ENCODE peak calls at places on chromosomes 5 and 9, in ten cellular contexts. One of them, this sample, is unnamed.

GRCh38 chr9:100525563-100525962 is 52.3 kb upstream of the CAVIN4 start:
- DNase-seq in activated CD8-positive, alpha-beta T cell treated with anti-CD3 and anti-CD28 coated beads for 36 hours: no peak
- DNase-seq in WERI-Rb-1: no peak
- DNase-seq in neural progenitor cell: no peak
- DNase-seq in heart right ventricle: no peak
- DNase-seq in K562: peak; percentile 30
- DNase-seq in bronchial epithelial cell: peak; percentile 5
- DNase-seq in sigmoid colon: no peak
- DNase-seq in tibial artery: no peak
- DNase-seq in DND-41: no peak
- DNase-seq in this sample: no peak

GRCh38 chr9:81623778-81624177 is 65.6 kb downstream of the TLE1 start:
- DNase-seq in heart right ventricle: no peak
- DNase-seq in tibial artery: no peak
- DNase-seq in K562: no peak
- DNase-seq in DND-41: no peak
- DNase-seq in bronchial epithelial cell: no peak
- DNase-seq in activated CD8-positive, alpha-beta T cell treated with anti-CD3 and anti-CD28 coated beads for 36 hours: no peak
- DNase-seq in sigmoid colon: no peak
- DNase-seq in neural progenitor cell: no peak
- DNase-seq in WERI-Rb-1: no peak
- DNase-seq in this sample: no peak

GRCh38 chr9:119898316-119898715 is 529.1 kb upstream of the BRINP1 start:
- DNase-seq in bronchial epithelial cell: no peak
- DNase-seq in K562: no peak
- DNase-seq in WERI-Rb-1: no peak
- DNase-seq in activated CD8-positive, alpha-beta T cell treated with anti-CD3 and anti-CD28 coated beads for 36 hours: no peak
- DNase-seq in neural progenitor cell: no peak
- DNase-seq in DND-41: no peak
- DNase-seq in heart right ventricle: no peak
- DNase-seq in sigmoid colon: no peak
- DNase-seq in tibial artery: no peak
- DNase-seq in this sample: no peak

GRCh38 chr9:18675973-18676372 is 202.0 kb downstream of the ADAMTSL1 start:
- DNase-seq in activated CD8-positive, alpha-beta T cell treated with anti-CD3 and anti-CD28 coated beads for 36 hours: no peak
- DNase-seq in heart right ventricle: no peak
- DNase-seq in DND-41: no peak
- DNase-seq in sigmoid colon: no peak
- DNase-seq in bronchial epithelial cell: no peak
- DNase-seq in neural progenitor cell: no peak
- DNase-seq in K562: no peak
- DNase-seq in WERI-Rb-1: no peak
- DNase-seq in tibial artery: no peak
- DNase-seq in this sample: no peak

GRCh38 chr5:73236541-73237128 is 63.6 kb downstream of the TMEM174 start:
- DNase-seq in sigmoid colon: no peak
- DNase-seq in neural progenitor cell: no peak
- DNase-seq in activated CD8-positive, alpha-beta T cell treated with anti-CD3 and anti-CD28 coated beads for 36 hours: no peak
- DNase-seq in heart right ventricle: no peak
- DNase-seq in DND-41: no peak
- DNase-seq in WERI-Rb-1: no peak
- DNase-seq in bronchial epithelial cell: peak; percentile 96
- DNase-seq in tibial artery: no peak
- DNase-seq in K562: no peak
- DNase-seq in this sample: no peak

GRCh38 chr5:17184596-17184995 is 32.8 kb upstream of the BASP1 start:
- DNase-seq in bronchial epithelial cell: no peak
- DNase-seq in WERI-Rb-1: peak; percentile 41
- DNase-seq in heart right ventricle: no peak
- DNase-seq in DND-41: no peak
- DNase-seq in K562: no peak
- DNase-seq in tibial artery: no peak
- DNase-seq in sigmoid colon: no peak
- DNase-seq in activated CD8-positive, alpha-beta T cell treated with anti-CD3 and anti-CD28 coated beads for 36 hours: no peak
- DNase-seq in neural progenitor cell: no peak
- DNase-seq in this sample: no peak

GRCh38 chr9:97398999-97399758 is 12.7 kb upstream of the TDRD7 start:
- DNase-seq in neural progenitor cell: peak; percentile 76
- DNase-seq in WERI-Rb-1: peak; percentile 81
- DNase-seq in bronchial epithelial cell: peak; percentile 89
- DNase-seq in DND-41: peak; percentile 54
- DNase-seq in K562: peak; percentile 74
- DNase-seq in sigmoid colon: no peak
- DNase-seq in heart right ventricle: peak; percentile 18
- DNase-seq in tibial artery: no peak
- DNase-seq in activated CD8-positive, alpha-beta T cell treated with anti-CD3 and anti-CD28 coated beads for 36 hours: peak; percentile 80
- DNase-seq in this sample: peak; percentile 78

GRCh38 chr5:58281189-58281588 is 178.7 kb downstream of the PLK2 start:
- DNase-seq in tibial artery: no peak
- DNase-seq in bronchial epithelial cell: peak; percentile 72
- DNase-seq in DND-41: no peak
- DNase-seq in K562: no peak
- DNase-seq in neural progenitor cell: no peak
- DNase-seq in sigmoid colon: no peak
- DNase-seq in activated CD8-positive, alpha-beta T cell treated with anti-CD3 and anti-CD28 coated beads for 36 hours: no peak
- DNase-seq in WERI-Rb-1: no peak
- DNase-seq in heart right ventricle: no peak
- DNase-seq in this sample: no peak

GRCh38 chr9:37730256-37730655 is 23.3 kb upstream of the TRMT10B start:
- DNase-seq in neural progenitor cell: no peak
- DNase-seq in activated CD8-positive, alpha-beta T cell treated with anti-CD3 and anti-CD28 coated beads for 36 hours: no peak
- DNase-seq in sigmoid colon: no peak
- DNase-seq in DND-41: no peak
- DNase-seq in WERI-Rb-1: no peak
- DNase-seq in K562: no peak
- DNase-seq in heart right ventricle: no peak
- DNase-seq in tibial artery: no peak
- DNase-seq in bronchial epithelial cell: peak; percentile 40
- DNase-seq in this sample: no peak

GRCh38 chr5:150350524-150351344 is 6.8 kb upstream of the TCOF1 start:
- DNase-seq in neural progenitor cell: peak; percentile 73
- DNase-seq in tibial artery: peak; percentile 72
- DNase-seq in WERI-Rb-1: peak; percentile 86
- DNase-seq in activated CD8-positive, alpha-beta T cell treated with anti-CD3 and anti-CD28 coated beads for 36 hours: peak; percentile 82
- DNase-seq in bronchial epithelial cell: peak; percentile 67
- DNase-seq in K562: peak; percentile 82
- DNase-seq in sigmoid colon: peak; percentile 74
- DNase-seq in heart right ventricle: peak; percentile 69
- DNase-seq in DND-41: peak; percentile 29
- DNase-seq in this sample: peak; percentile 55

GRCh38 chr5:73174100-73174815 is 1.3 kb downstream of the TMEM174 start:
- DNase-seq in sigmoid colon: no peak
- DNase-seq in heart right ventricle: no peak
- DNase-seq in K562: no peak
- DNase-seq in neural progenitor cell: no peak
- DNase-seq in WERI-Rb-1: peak; percentile 67
- DNase-seq in bronchial epithelial cell: no peak
- DNase-seq in activated CD8-positive, alpha-beta T cell treated with anti-CD3 and anti-CD28 coated beads for 36 hours: no peak
- DNase-seq in DND-41: no peak
- DNase-seq in tibial artery: no peak
- DNase-seq in this sample: no peak

GRCh38 chr9:134942421-134943119 is 24.9 kb upstream of the FCN1 start:
- DNase-seq in bronchial epithelial cell: no peak
- DNase-seq in activated CD8-positive, alpha-beta T cell treated with anti-CD3 and anti-CD28 coated beads for 36 hours: no peak
- DNase-seq in sigmoid colon: no peak
- DNase-seq in DND-41: no peak
- DNase-seq in neural progenitor cell: no peak
- DNase-seq in heart right ventricle: no peak
- DNase-seq in tibial artery: no peak
- DNase-seq in WERI-Rb-1: no peak
- DNase-seq in K562: no peak
- DNase-seq in this sample: no peak

GRCh38 chr9:108160039-108160438 is 670.5 kb upstream of the KLF4 start:
- DNase-seq in DND-41: no peak
- DNase-seq in tibial artery: no peak
- DNase-seq in sigmoid colon: no peak
- DNase-seq in neural progenitor cell: no peak
- DNase-seq in WERI-Rb-1: no peak
- DNase-seq in K562: no peak
- DNase-seq in bronchial epithelial cell: no peak
- DNase-seq in activated CD8-positive, alpha-beta T cell treated with anti-CD3 and anti-CD28 coated beads for 36 hours: no peak
- DNase-seq in heart right ventricle: no peak
- DNase-seq in this sample: no peak

GRCh38 chr5:135269828-135270545 is 129.0 kb downstream of the MACROH2A1 start:
- DNase-seq in tibial artery: peak; percentile 83
- DNase-seq in activated CD8-positive, alpha-beta T cell treated with anti-CD3 and anti-CD28 coated beads for 36 hours: no peak
- DNase-seq in bronchial epithelial cell: no peak
- DNase-seq in K562: no peak
- DNase-seq in sigmoid colon: no peak
- DNase-seq in DND-41: no peak
- DNase-seq in heart right ventricle: no peak
- DNase-seq in WERI-Rb-1: peak; percentile 81
- DNase-seq in neural progenitor cell: no peak
- DNase-seq in this sample: no peak

GRCh38 chr9:89635007-89635742 is 30.4 kb downstream of the GADD45G start:
- DNase-seq in sigmoid colon: no peak
- DNase-seq in WERI-Rb-1: no peak
- DNase-seq in heart right ventricle: no peak
- DNase-seq in neural progenitor cell: no peak
- DNase-seq in tibial artery: no peak
- DNase-seq in K562: no peak
- DNase-seq in DND-41: no peak
- DNase-seq in bronchial epithelial cell: peak; percentile 74
- DNase-seq in activated CD8-positive, alpha-beta T cell treated with anti-CD3 and anti-CD28 coated beads for 36 hours: no peak
- DNase-seq in this sample: no peak

GRCh38 chr9:112174965-112175795 is at the start of gene SUSD1:
- DNase-seq in K562: peak; percentile 91
- DNase-seq in activated CD8-positive, alpha-beta T cell treated with anti-CD3 and anti-CD28 coated beads for 36 hours: peak; percentile 44
- DNase-seq in DND-41: peak; percentile 49
- DNase-seq in neural progenitor cell: peak; percentile 74
- DNase-seq in sigmoid colon: no peak
- DNase-seq in bronchial epithelial cell: no peak
- DNase-seq in tibial artery: no peak
- DNase-seq in heart right ventricle: peak; percentile 28
- DNase-seq in WERI-Rb-1: peak; percentile 71
- DNase-seq in this sample: peak; percentile 42

GRCh38 chr9:109908459-109909390 is 128.7 kb downstream of the PALM2AKAP2 start:
- DNase-seq in WERI-Rb-1: no peak
- DNase-seq in sigmoid colon: no peak
- DNase-seq in DND-41: no peak
- DNase-seq in activated CD8-positive, alpha-beta T cell treated with anti-CD3 and anti-CD28 coated beads for 36 hours: no peak
- DNase-seq in tibial artery: no peak
- DNase-seq in neural progenitor cell: no peak
- DNase-seq in bronchial epithelial cell: no peak
- DNase-seq in K562: no peak
- DNase-seq in heart right ventricle: no peak
- DNase-seq in this sample: no peak

GRCh38 chr5:101782352-101783087 is 513.6 kb downstream of the SLCO4C1 start:
- DNase-seq in DND-41: no peak
- DNase-seq in K562: no peak
- DNase-seq in bronchial epithelial cell: no peak
- DNase-seq in tibial artery: no peak
- DNase-seq in WERI-Rb-1: no peak
- DNase-seq in sigmoid colon: no peak
- DNase-seq in heart right ventricle: no peak
- DNase-seq in activated CD8-positive, alpha-beta T cell treated with anti-CD3 and anti-CD28 coated beads for 36 hours: no peak
- DNase-seq in neural progenitor cell: peak; percentile 34
- DNase-seq in this sample: no peak

DNA sequence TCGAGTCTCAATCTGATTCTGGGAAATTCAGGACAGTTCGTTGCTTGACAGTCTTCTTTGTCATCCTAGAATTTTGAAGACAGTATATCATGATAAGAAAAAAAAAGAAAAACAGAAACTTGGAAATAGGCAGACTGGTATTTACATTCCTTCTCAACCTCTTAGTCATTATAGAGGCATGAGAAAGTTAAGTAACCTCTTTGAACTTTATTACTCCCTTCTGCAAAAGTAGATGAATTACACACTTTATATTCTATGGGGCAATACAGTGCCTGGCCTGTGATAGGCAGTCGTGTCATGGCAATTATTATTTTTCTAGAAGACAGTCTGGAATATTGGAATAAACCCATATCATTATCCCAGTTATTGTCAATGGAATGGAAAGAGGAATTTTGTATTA is 828.9 kb downstream of the TLR4 start:
- DNase-seq in DND-41: no peak
- DNase-seq in WERI-Rb-1: no peak
- DNase-seq in activated CD8-positive, alpha-beta T cell treated with anti-CD3 and anti-CD28 coated beads for 36 hours: no peak
- DNase-seq in sigmoid colon: no peak
- DNase-seq in neural progenitor cell: no peak
- DNase-seq in tibial artery: no peak
- DNase-seq in heart right ventricle: no peak
- DNase-seq in bronchial epithelial cell: peak; percentile 29
- DNase-seq in K562: no peak
- DNase-seq in this sample: no peak
- TF ChIP-seq CTCF in DND-41: no peak
- TF ChIP-seq CTCF in WERI-Rb-1: no peak
- TF ChIP-seq CTCF in activated CD8-positive, alpha-beta T cell treated with anti-CD3 and anti-CD28 coated beads for 36 hours: no peak
- TF ChIP-seq CTCF in sigmoid colon: no peak
- TF ChIP-seq CTCF in neural progenitor cell: no peak
- TF ChIP-seq CTCF in tibial artery: no peak
- TF ChIP-seq CTCF in heart right ventricle: no peak
- TF ChIP-seq CTCF in bronchial epithelial cell: no peak
- TF ChIP-seq CTCF in K562: no peak
- TF ChIP-seq CTCF in this sample: no peak

GRCh38 chr5:55393501-55394175 is 85.8 kb downstream of the MTREX start:
- DNase-seq in neural progenitor cell: no peak
- DNase-seq in activated CD8-positive, alpha-beta T cell treated with anti-CD3 and anti-CD28 coated beads for 36 hours: no peak
- DNase-seq in WERI-Rb-1: no peak
- DNase-seq in DND-41: no peak
- DNase-seq in heart right ventricle: no peak
- DNase-seq in bronchial epithelial cell: no peak
- DNase-seq in sigmoid colon: no peak
- DNase-seq in tibial artery: no peak
- DNase-seq in K562: no peak
- DNase-seq in this sample: no peak
- TF ChIP-seq CTCF in neural progenitor cell: no peak
- TF ChIP-seq CTCF in activated CD8-positive, alpha-beta T cell treated with anti-CD3 and anti-CD28 coated beads for 36 hours: no peak
- TF ChIP-seq CTCF in WERI-Rb-1: no peak
- TF ChIP-seq CTCF in DND-41: no peak
- TF ChIP-seq CTCF in heart right ventricle: no peak
- TF ChIP-seq CTCF in bronchial epithelial cell: no peak
- TF ChIP-seq CTCF in sigmoid colon: no peak
- TF ChIP-seq CTCF in tibial artery: no peak
- TF ChIP-seq CTCF in K562: no peak
- TF ChIP-seq CTCF in this sample: no peak

DNA sequence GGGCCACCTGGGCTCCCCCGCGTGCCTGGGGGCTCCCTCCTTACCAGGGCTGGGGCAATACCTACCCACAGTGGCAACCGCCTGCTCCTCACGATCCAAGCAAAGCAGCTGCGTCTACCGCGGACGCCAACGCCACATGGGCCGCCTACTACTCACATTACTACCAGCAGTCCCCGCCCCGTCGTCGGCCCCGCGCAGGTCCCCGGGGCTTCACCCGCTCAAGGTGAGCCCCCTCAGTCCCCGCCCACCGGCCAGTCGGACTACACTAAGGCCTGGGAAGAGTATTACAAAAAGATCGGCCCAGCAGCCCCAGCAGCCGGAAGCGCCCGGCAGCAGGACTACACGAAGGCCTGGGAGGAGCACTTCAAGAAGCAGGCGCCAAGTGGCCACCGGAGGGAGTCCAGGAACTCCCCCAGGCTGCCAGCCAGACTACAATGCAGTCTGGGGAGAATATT is 106.0 kb upstream of the MTAP start:
- DNase-seq in DND-41: no peak
- DNase-seq in bronchial epithelial cell: no peak
- DNase-seq in activated CD8-positive, alpha-beta T cell treated with anti-CD3 and anti-CD28 coated beads for 36 hours: no peak
- DNase-seq in K562: no peak
- DNase-seq in WERI-Rb-1: peak; percentile 41
- DNase-seq in heart right ventricle: no peak
- DNase-seq in sigmoid colon: no peak
- DNase-seq in tibial artery: no peak
- DNase-seq in neural progenitor cell: peak; percentile 23
- DNase-seq in this sample: no peak
- TF ChIP-seq CTCF in DND-41: no peak
- TF ChIP-seq CTCF in bronchial epithelial cell: peak; percentile 1
- TF ChIP-seq CTCF in activated CD8-positive, alpha-beta T cell treated with anti-CD3 and anti-CD28 coated beads for 36 hours: no peak
- TF ChIP-seq CTCF in K562: no peak
- TF ChIP-seq CTCF in WERI-Rb-1: peak; percentile 48
- TF ChIP-seq CTCF in heart right ventricle: no peak
- TF ChIP-seq CTCF in sigmoid colon: no peak
- TF ChIP-seq CTCF in tibial artery: no peak
- TF ChIP-seq CTCF in neural progenitor cell: peak; percentile 16
- TF ChIP-seq CTCF in this sample: no peak

GRCh38 chr5:83467315-83468044 is 4.1 kb upstream of the VCAN start:
- DNase-seq in DND-41: no peak
- DNase-seq in bronchial epithelial cell: no peak
- DNase-seq in heart right ventricle: peak; percentile 32
- DNase-seq in WERI-Rb-1: no peak
- DNase-seq in neural progenitor cell: peak; percentile 18
- DNase-seq in K562: no peak
- DNase-seq in tibial artery: peak; percentile 62
- DNase-seq in sigmoid colon: peak; percentile 65
- DNase-seq in activated CD8-positive, alpha-beta T cell treated with anti-CD3 and anti-CD28 coated beads for 36 hours: no peak
- DNase-seq in this sample: no peak
- TF ChIP-seq CTCF in DND-41: no peak
- TF ChIP-seq CTCF in bronchial epithelial cell: no peak
- TF ChIP-seq CTCF in heart right ventricle: peak; percentile 8
- TF ChIP-seq CTCF in WERI-Rb-1: no peak
- TF ChIP-seq CTCF in neural progenitor cell: peak; percentile 37
- TF ChIP-seq CTCF in K562: peak; percentile 5
- TF ChIP-seq CTCF in tibial artery: no peak
- TF ChIP-seq CTCF in sigmoid colon: no peak
- TF ChIP-seq CTCF in activated CD8-positive, alpha-beta T cell treated with anti-CD3 and anti-CD28 coated beads for 36 hours: no peak
- TF ChIP-seq CTCF in this sample: no peak

This sample was measured in progenitor cell of endocrine pancreas.